ENCODE peak calls at places on chromosomes 11 and 22, in seven cellular contexts. C is brain microvascular endothelial cell; D is CD4-positive, alpha-beta T cell; T is RWPE1; Z is heart left ventricle; K is pancreas; X is GM12878. F is an unnamed sample.
A peak's percentile ranks its signal among the peaks of the same experiment; 100 is the strongest.

GRCh38 chr11:118175031-118175531 is 1.4 kb downstream of the SCN2B start:
- DNase-seq in C (no peak), D (no peak), T (peak; percentile 60), Z (peak; percentile 39), K (no peak), X (no peak), F (no peak)

GRCh38 chr11:67406969-67407699 is 3.3 kb downstream of the TBC1D10C start:
- DNase-seq in C (no peak), D (no peak), T (no peak), Z (no peak), K (no peak), X (no peak), F (peak; percentile 39)

GRCh38 chr22:49007013-49007653 is 820.5 kb downstream of the BRD1 start:
- DNase-seq in C (no peak), D (no peak), T (no peak), Z (no peak), K (no peak), X (no peak), F (no peak)

GRCh38 chr22:24200616-24201212 is 19.4 kb downstream of the SUSD2 start:
- DNase-seq in C (peak; percentile 48), D (no peak), T (peak; percentile 50), Z (no peak), K (no peak), X (no peak), F (no peak)

GRCh38 chr22:49426618-49427266 is 400.9 kb downstream of the BRD1 start:
- DNase-seq in C (no peak), D (no peak), T (no peak), Z (no peak), K (no peak), X (no peak), F (no peak)

GRCh38 chr22:47504962-47505361 is 742.5 kb downstream of the TBC1D22A start:
- DNase-seq in C (no peak), D (no peak), T (no peak), Z (no peak), K (no peak), X (no peak), F (no peak)

GRCh38 chr22:49302530-49302929 is 525.1 kb downstream of the BRD1 start:
- DNase-seq in C (no peak), D (no peak), T (no peak), Z (no peak), K (no peak), X (no peak), F (no peak)

GRCh38 chr11:63966444-63966843 is 8.0 kb upstream of the COX8A start:
- DNase-seq in C (no peak), D (no peak), T (no peak), Z (no peak), K (no peak), X (no peak), F (no peak)

GRCh38 chr11:92136792-92137191 is 87.8 kb upstream of the FAT3 start:
- DNase-seq in C (no peak), D (no peak), T (no peak), Z (no peak), K (no peak), X (no peak), F (no peak)

GRCh38 chr11:15742626-15743243 is 613.6 kb downstream of the SOX6 start:
- DNase-seq in C (no peak), D (no peak), T (peak; percentile 7), Z (no peak), K (no peak), X (no peak), F (no peak)

GRCh38 chr11:128052912-128053641 is 534.3 kb downstream of the ETS1 start:
- DNase-seq in C (peak; percentile 74), D (no peak), T (peak; percentile 12), Z (no peak), K (no peak), X (no peak), F (no peak)
- H3K27ac ChIP-seq in C (peak overlapping the region; percentile 98), D (peak overlapping the region; percentile 61), T (peak overlapping the region; percentile 81), Z (no peak overlapping the region), K (no peak overlapping the region), X (no peak overlapping the region), F (peak overlapping the region; percentile 99)

GRCh38 chr11:119483881-119484371 is 61.0 kb upstream of the THY1 start:
- DNase-seq in C (no peak), D (no peak), T (no peak), Z (peak; percentile 11), K (no peak), X (no peak), F (no peak)

GRCh38 chr11:119486691-119487259 is 63.8 kb upstream of the THY1 start:
- DNase-seq in C (no peak), D (no peak), T (no peak), Z (peak; percentile 9), K (peak; percentile 30), X (no peak), F (no peak)

GRCh38 chr11:119484741-119485605 is 62.0 kb upstream of the THY1 start:
- DNase-seq in C (no peak), D (no peak), T (no peak), Z (peak; percentile 8), K (peak; percentile 54), X (no peak), F (peak; percentile 12)

GRCh38 chr11:119488256-119488995 is 65.5 kb upstream of the THY1 start:
- DNase-seq in C (no peak), D (no peak), T (no peak), Z (peak; percentile 4), K (peak; percentile 34), X (no peak), F (no peak)

DNA sequence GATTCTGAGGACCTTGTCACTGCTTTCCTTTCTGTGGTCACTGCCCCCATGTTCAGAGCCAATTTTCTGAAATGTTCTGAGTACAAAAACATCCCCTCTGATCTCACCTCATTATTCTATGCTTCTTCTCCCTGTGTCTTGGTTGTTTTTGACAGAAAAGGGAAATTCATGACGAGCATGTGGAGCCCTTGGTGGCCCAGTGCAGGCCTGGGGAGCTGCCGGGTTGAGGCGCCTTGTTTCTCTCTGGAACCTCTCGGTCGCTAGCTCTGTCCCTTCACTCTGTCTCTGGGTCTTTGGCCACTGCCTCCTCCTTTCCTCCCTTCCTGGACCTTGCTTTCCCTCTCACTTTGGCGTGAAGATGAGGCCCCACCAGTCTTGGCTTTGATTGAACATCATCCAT is 63.0 kb upstream of the THY1 start:
- DNase-seq in C (no peak), D (no peak), T (no peak), Z (peak; percentile 2), K (peak; percentile 3), X (no peak), F (no peak)
- H3K27ac ChIP-seq in C (no peak overlapping the region), D (no peak overlapping the region), T (no peak overlapping the region), Z (no peak overlapping the region), K (no peak overlapping the region), X (no peak overlapping the region), F (no peak overlapping the region)

GRCh38 chr11:46279393-46280099 is 2.1 kb downstream of the CREB3L1 start:
- DNase-seq in C (peak; percentile 55), D (no peak), T (no peak), Z (peak; percentile 79), K (no peak), X (no peak), F (no peak)
- H3K27ac ChIP-seq in C (peak overlapping the region; percentile 66), D (no peak overlapping the region), T (peak overlapping the region; percentile 53), Z (peak overlapping the region; percentile 89), K (no peak overlapping the region), X (no peak overlapping the region), F (no peak overlapping the region)

GRCh38 chr11:66326261-66327111 is 9.6 kb upstream of the CD248 start:
- DNase-seq in C (no peak), D (no peak), T (no peak), Z (peak; percentile 77), K (no peak), X (no peak), F (peak; percentile 94)
- H3K27ac ChIP-seq in C (peak overlapping the region; percentile 78), D (peak overlapping the region; percentile 65), T (peak overlapping the region; percentile 100), Z (peak overlapping the region; percentile 76), K (no peak overlapping the region), X (no peak overlapping the region), F (peak overlapping the region; percentile 92)

DNA sequence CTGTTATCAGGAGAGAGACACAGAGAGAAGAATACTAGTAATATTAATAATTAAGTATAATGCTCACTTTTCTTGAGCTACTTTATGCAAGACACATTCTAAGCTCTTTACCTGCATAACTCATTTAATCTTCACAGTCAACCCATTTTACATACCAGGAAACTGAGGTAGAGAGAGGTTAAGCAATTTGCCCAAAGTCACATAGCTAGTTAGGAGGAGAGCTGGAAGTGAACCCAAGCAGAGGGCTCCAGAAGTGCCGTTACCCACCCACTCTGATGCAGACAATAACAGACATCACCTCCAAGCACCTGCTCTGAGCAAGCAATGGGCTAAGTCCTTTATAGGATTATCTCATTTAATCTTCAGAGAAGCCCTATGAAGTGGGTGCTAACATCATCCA is 24.8 kb downstream of the MICAL2 start:
- DNase-seq in C (no peak), D (no peak), T (no peak), Z (no peak), K (no peak), X (no peak), F (no peak)
- H3K27ac ChIP-seq in C (no peak overlapping the region), D (no peak overlapping the region), T (no peak overlapping the region), Z (no peak overlapping the region), K (no peak overlapping the region), X (no peak overlapping the region), F (no peak overlapping the region)

GRCh38 chr22:19988331-19988808 is 28.3 kb downstream of the ARVCF start:
- DNase-seq in C (no peak), D (no peak), T (no peak), Z (no peak), K (no peak), X (no peak), F (no peak)

GRCh38 chr22:19987394-19988306 is 29.0 kb downstream of the ARVCF start:
- DNase-seq in C (no peak), D (no peak), T (no peak), Z (no peak), K (no peak), X (no peak), F (no peak)

GRCh38 chr22:19984851-19985811 is 31.5 kb downstream of the ARVCF start:
- DNase-seq in C (no peak), D (no peak), T (no peak), Z (no peak), K (no peak), X (no peak), F (no peak)

GRCh38 chr22:19986011-19986409 is 30.6 kb downstream of the ARVCF start:
- DNase-seq in C (no peak), D (no peak), T (no peak), Z (no peak), K (no peak), X (no peak), F (no peak)

DNA sequence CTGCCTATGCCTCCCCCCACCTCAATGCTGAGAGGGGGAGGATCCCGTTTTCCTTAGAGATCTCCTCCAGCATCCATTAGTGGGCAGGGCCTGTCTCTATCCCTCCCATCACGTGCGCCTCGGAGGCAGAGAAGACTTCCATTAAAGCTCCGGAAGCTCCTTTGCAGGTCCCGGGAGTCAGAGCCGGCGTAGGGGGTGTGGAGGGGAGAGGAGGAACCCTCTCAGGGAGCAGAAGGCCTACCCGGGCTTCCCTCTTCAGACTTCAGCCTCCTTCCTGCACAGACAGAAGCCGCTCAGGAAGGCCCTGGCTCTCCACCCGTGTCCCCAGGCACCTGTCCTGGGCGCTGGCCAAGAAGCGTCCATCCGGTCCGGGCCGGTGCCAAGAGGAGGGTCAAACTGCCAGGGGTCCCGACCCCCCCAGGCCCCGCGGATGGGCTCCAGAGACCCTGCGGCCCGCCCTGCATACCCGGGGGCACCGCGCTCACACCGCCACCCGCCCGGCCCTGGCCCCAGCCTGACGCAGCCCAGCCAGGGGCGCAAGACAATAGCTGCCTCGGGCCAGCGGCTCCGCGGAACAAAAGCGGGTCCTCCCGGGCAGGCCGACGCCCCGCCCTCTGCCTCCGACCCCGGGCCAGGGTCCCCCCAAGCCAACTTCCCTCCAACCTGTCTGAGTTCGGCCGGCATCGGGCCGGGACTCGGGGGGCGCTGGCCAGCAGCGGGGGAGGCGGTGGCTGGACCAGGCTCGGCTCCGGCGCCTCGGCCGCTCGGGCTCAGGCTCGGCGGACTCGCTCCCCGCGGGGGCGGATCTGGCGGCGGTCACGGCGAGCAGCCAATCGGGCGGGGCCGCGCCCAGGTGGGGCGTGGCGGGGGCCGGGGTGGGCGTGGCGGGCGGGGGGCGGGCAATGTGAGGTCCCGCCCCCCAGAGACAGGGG is 29.9 kb downstream of the ARVCF start:
- DNase-seq in C (peak; percentile 46), D (peak; percentile 48), T (peak; percentile 87), Z (peak; percentile 85), K (peak; percentile 93), X (no peak), F (no peak)
- H3K27ac ChIP-seq in C (no peak overlapping the region), D (no peak overlapping the region), T (peak overlapping the region; percentile 61), Z (peak overlapping the region; percentile 85), K (peak overlapping the region; percentile 51), X (no peak overlapping the region), F (no peak overlapping the region)

F was measured in DND-41.